ENCODE peak calls at places on chromosome 10, in ten cellular contexts. One of them, this sample, is unnamed.

GRCh38 chr10:102230861-102231356 is 4.8 kb downstream of the ELOVL3 start:
- DNase-seq in Right ventricle myocardium superior: peak
- DNase-seq in nucleus accumbens: no peak
- DNase-seq in SK-N-SH: peak
- DNase-seq in nephron progenitor cell: peak
- DNase-seq in anterior cingulate cortex: no peak
- DNase-seq in stimulated activated CD8-positive, alpha-beta memory T cell treated with anti-CD3 and anti-CD28 coated beads, Interleukin-15, amount 100 ng/mL, for 24 hours: no peak
- DNase-seq in stimulated activated CD4-positive, alpha-beta T cell treated with anti-CD3 and anti-CD28 coated beads, Interleukin-1b, Interleukin-23, amount 100 ng/mL, for 24 hours: no peak
- DNase-seq in T-cell: no peak
- DNase-seq in A549: peak
- DNase-seq in this sample: no peak

GRCh38 chr10:73096041-73096451 is 620 bp downstream of the P4HA1 start:
- DNase-seq in Right ventricle myocardium superior: peak
- DNase-seq in nucleus accumbens: peak
- DNase-seq in SK-N-SH: peak
- DNase-seq in nephron progenitor cell: peak
- DNase-seq in anterior cingulate cortex: no peak
- DNase-seq in stimulated activated CD8-positive, alpha-beta memory T cell treated with anti-CD3 and anti-CD28 coated beads, Interleukin-15, amount 100 ng/mL, for 24 hours: peak
- DNase-seq in stimulated activated CD4-positive, alpha-beta T cell treated with anti-CD3 and anti-CD28 coated beads, Interleukin-1b, Interleukin-23, amount 100 ng/mL, for 24 hours: peak
- DNase-seq in T-cell: peak
- DNase-seq in A549: peak
- DNase-seq in this sample: no peak

GRCh38 chr10:46286991-46287693 is at the start of gene ANTXRL:
- DNase-seq in Right ventricle myocardium superior: no peak
- DNase-seq in nucleus accumbens: no peak
- DNase-seq in SK-N-SH: no peak
- DNase-seq in nephron progenitor cell: no peak
- DNase-seq in anterior cingulate cortex: no peak
- DNase-seq in stimulated activated CD8-positive, alpha-beta memory T cell treated with anti-CD3 and anti-CD28 coated beads, Interleukin-15, amount 100 ng/mL, for 24 hours: no peak
- DNase-seq in stimulated activated CD4-positive, alpha-beta T cell treated with anti-CD3 and anti-CD28 coated beads, Interleukin-1b, Interleukin-23, amount 100 ng/mL, for 24 hours: no peak
- DNase-seq in T-cell: no peak
- DNase-seq in A549: no peak
- DNase-seq in this sample: no peak

GRCh38 chr10:110967009-110967630 is 47.7 kb downstream of the SHOC2 start:
- DNase-seq in Right ventricle myocardium superior: no peak
- DNase-seq in nucleus accumbens: no peak
- DNase-seq in SK-N-SH: no peak
- DNase-seq in nephron progenitor cell: no peak
- DNase-seq in anterior cingulate cortex: no peak
- DNase-seq in stimulated activated CD8-positive, alpha-beta memory T cell treated with anti-CD3 and anti-CD28 coated beads, Interleukin-15, amount 100 ng/mL, for 24 hours: no peak
- DNase-seq in stimulated activated CD4-positive, alpha-beta T cell treated with anti-CD3 and anti-CD28 coated beads, Interleukin-1b, Interleukin-23, amount 100 ng/mL, for 24 hours: no peak
- DNase-seq in T-cell: no peak
- DNase-seq in A549: no peak
- DNase-seq in this sample: no peak

GRCh38 chr10:12484945-12485805 is 135.8 kb downstream of the CAMK1D start:
- DNase-seq in Right ventricle myocardium superior: no peak
- DNase-seq in nucleus accumbens: no peak
- DNase-seq in SK-N-SH: no peak
- DNase-seq in nephron progenitor cell: no peak
- DNase-seq in anterior cingulate cortex: no peak
- DNase-seq in stimulated activated CD8-positive, alpha-beta memory T cell treated with anti-CD3 and anti-CD28 coated beads, Interleukin-15, amount 100 ng/mL, for 24 hours: no peak
- DNase-seq in stimulated activated CD4-positive, alpha-beta T cell treated with anti-CD3 and anti-CD28 coated beads, Interleukin-1b, Interleukin-23, amount 100 ng/mL, for 24 hours: peak
- DNase-seq in T-cell: peak
- DNase-seq in A549: peak
- DNase-seq in this sample: no peak

GRCh38 chr10:119209050-119209735 is 1.8 kb downstream of the GRK5 start:
- DNase-seq in Right ventricle myocardium superior: peak
- DNase-seq in nucleus accumbens: peak
- DNase-seq in SK-N-SH: peak
- DNase-seq in nephron progenitor cell: peak
- DNase-seq in anterior cingulate cortex: peak
- DNase-seq in stimulated activated CD8-positive, alpha-beta memory T cell treated with anti-CD3 and anti-CD28 coated beads, Interleukin-15, amount 100 ng/mL, for 24 hours: peak
- DNase-seq in stimulated activated CD4-positive, alpha-beta T cell treated with anti-CD3 and anti-CD28 coated beads, Interleukin-1b, Interleukin-23, amount 100 ng/mL, for 24 hours: no peak
- DNase-seq in T-cell: peak
- DNase-seq in A549: peak
- DNase-seq in this sample: peak

GRCh38 chr10:18659784-18660561 is 742 bp downstream of the ARL5B start:
- DNase-seq in Right ventricle myocardium superior: no peak
- DNase-seq in nucleus accumbens: no peak
- DNase-seq in SK-N-SH: peak
- DNase-seq in nephron progenitor cell: no peak
- DNase-seq in anterior cingulate cortex: no peak
- DNase-seq in stimulated activated CD8-positive, alpha-beta memory T cell treated with anti-CD3 and anti-CD28 coated beads, Interleukin-15, amount 100 ng/mL, for 24 hours: no peak
- DNase-seq in stimulated activated CD4-positive, alpha-beta T cell treated with anti-CD3 and anti-CD28 coated beads, Interleukin-1b, Interleukin-23, amount 100 ng/mL, for 24 hours: no peak
- DNase-seq in T-cell: no peak
- DNase-seq in A549: peak
- DNase-seq in this sample: no peak

GRCh38 chr10:124296813-124297788 is 121.6 kb downstream of the OAT start:
- DNase-seq in Right ventricle myocardium superior: no peak
- DNase-seq in nucleus accumbens: no peak
- DNase-seq in SK-N-SH: no peak
- DNase-seq in nephron progenitor cell: no peak
- DNase-seq in anterior cingulate cortex: no peak
- DNase-seq in stimulated activated CD8-positive, alpha-beta memory T cell treated with anti-CD3 and anti-CD28 coated beads, Interleukin-15, amount 100 ng/mL, for 24 hours: no peak
- DNase-seq in stimulated activated CD4-positive, alpha-beta T cell treated with anti-CD3 and anti-CD28 coated beads, Interleukin-1b, Interleukin-23, amount 100 ng/mL, for 24 hours: no peak
- DNase-seq in T-cell: no peak
- DNase-seq in A549: no peak
- DNase-seq in this sample: peak

GRCh38 chr10:33377658-33378025 is 43.2 kb upstream of the NRP1 start:
- DNase-seq in Right ventricle myocardium superior: no peak
- DNase-seq in nucleus accumbens: no peak
- DNase-seq in SK-N-SH: no peak
- DNase-seq in nephron progenitor cell: no peak
- DNase-seq in anterior cingulate cortex: no peak
- DNase-seq in stimulated activated CD8-positive, alpha-beta memory T cell treated with anti-CD3 and anti-CD28 coated beads, Interleukin-15, amount 100 ng/mL, for 24 hours: no peak
- DNase-seq in stimulated activated CD4-positive, alpha-beta T cell treated with anti-CD3 and anti-CD28 coated beads, Interleukin-1b, Interleukin-23, amount 100 ng/mL, for 24 hours: no peak
- DNase-seq in T-cell: no peak
- DNase-seq in A549: no peak
- DNase-seq in this sample: no peak

GRCh38 chr10:53209941-53210611 is 437.5 kb upstream of the MBL2 start:
- DNase-seq in Right ventricle myocardium superior: no peak
- DNase-seq in nucleus accumbens: no peak
- DNase-seq in SK-N-SH: peak
- DNase-seq in nephron progenitor cell: no peak
- DNase-seq in anterior cingulate cortex: no peak
- DNase-seq in stimulated activated CD8-positive, alpha-beta memory T cell treated with anti-CD3 and anti-CD28 coated beads, Interleukin-15, amount 100 ng/mL, for 24 hours: no peak
- DNase-seq in stimulated activated CD4-positive, alpha-beta T cell treated with anti-CD3 and anti-CD28 coated beads, Interleukin-1b, Interleukin-23, amount 100 ng/mL, for 24 hours: no peak
- DNase-seq in T-cell: no peak
- DNase-seq in A549: peak
- DNase-seq in this sample: no peak

GRCh38 chr10:46091834-46092522 is 45.9 kb upstream of the MSMB start:
- DNase-seq in Right ventricle myocardium superior: no peak
- DNase-seq in nucleus accumbens: no peak
- DNase-seq in SK-N-SH: no peak
- DNase-seq in nephron progenitor cell: no peak
- DNase-seq in anterior cingulate cortex: no peak
- DNase-seq in stimulated activated CD8-positive, alpha-beta memory T cell treated with anti-CD3 and anti-CD28 coated beads, Interleukin-15, amount 100 ng/mL, for 24 hours: no peak
- DNase-seq in stimulated activated CD4-positive, alpha-beta T cell treated with anti-CD3 and anti-CD28 coated beads, Interleukin-1b, Interleukin-23, amount 100 ng/mL, for 24 hours: no peak
- DNase-seq in T-cell: no peak
- DNase-seq in A549: no peak
- DNase-seq in this sample: no peak

GRCh38 chr10:89352039-89352597 is 24.3 kb downstream of the IFIT3 start:
- DNase-seq in Right ventricle myocardium superior: no peak
- DNase-seq in nucleus accumbens: no peak
- DNase-seq in SK-N-SH: no peak
- DNase-seq in nephron progenitor cell: no peak
- DNase-seq in anterior cingulate cortex: no peak
- DNase-seq in stimulated activated CD8-positive, alpha-beta memory T cell treated with anti-CD3 and anti-CD28 coated beads, Interleukin-15, amount 100 ng/mL, for 24 hours: no peak
- DNase-seq in stimulated activated CD4-positive, alpha-beta T cell treated with anti-CD3 and anti-CD28 coated beads, Interleukin-1b, Interleukin-23, amount 100 ng/mL, for 24 hours: no peak
- DNase-seq in T-cell: no peak
- DNase-seq in A549: peak
- DNase-seq in this sample: no peak

GRCh38 chr10:89373916-89374711 is 3.7 kb upstream of the IFIT1B start:
- DNase-seq in Right ventricle myocardium superior: peak
- DNase-seq in nucleus accumbens: peak
- DNase-seq in SK-N-SH: peak
- DNase-seq in nephron progenitor cell: no peak
- DNase-seq in anterior cingulate cortex: peak
- DNase-seq in stimulated activated CD8-positive, alpha-beta memory T cell treated with anti-CD3 and anti-CD28 coated beads, Interleukin-15, amount 100 ng/mL, for 24 hours: no peak
- DNase-seq in stimulated activated CD4-positive, alpha-beta T cell treated with anti-CD3 and anti-CD28 coated beads, Interleukin-1b, Interleukin-23, amount 100 ng/mL, for 24 hours: no peak
- DNase-seq in T-cell: no peak
- DNase-seq in A549: peak
- DNase-seq in this sample: no peak

GRCh38 chr10:12844796-12845524 is 156.6 kb downstream of the CCDC3 start:
- DNase-seq in Right ventricle myocardium superior: no peak
- DNase-seq in nucleus accumbens: no peak
- DNase-seq in SK-N-SH: peak
- DNase-seq in nephron progenitor cell: no peak
- DNase-seq in anterior cingulate cortex: no peak
- DNase-seq in stimulated activated CD8-positive, alpha-beta memory T cell treated with anti-CD3 and anti-CD28 coated beads, Interleukin-15, amount 100 ng/mL, for 24 hours: no peak
- DNase-seq in stimulated activated CD4-positive, alpha-beta T cell treated with anti-CD3 and anti-CD28 coated beads, Interleukin-1b, Interleukin-23, amount 100 ng/mL, for 24 hours: no peak
- DNase-seq in T-cell: no peak
- DNase-seq in A549: peak
- DNase-seq in this sample: no peak

This sample was measured in omental fat pad.